ENCODE peak calls at places on chromosomes 12 and 14, in four cellular contexts. O, G, V and C are unnamed samples.

GRCh38 chr14:45939572-45939971 is 686.6 kb upstream of the MIS18BP1 start:
- DNase-seq in O (no peak), G (no peak), V (no peak), C (no peak)

GRCh38 chr12:110010853-110011835 is 11.9 kb downstream of the ANKRD13A start:
- DNase-seq in G (no peak), O (no peak), V (no peak), C (no peak)

GRCh38 chr12:115398311-115398781 is 714.4 kb upstream of the TBX3 start:
- DNase-seq in O (no peak), G (peak; percentile 18), V (no peak), C (no peak)

GRCh38 chr12:6771091-6771495 is 1.2 kb upstream of the LAG3 start:
- DNase-seq in O (no peak), V (no peak), G (no peak), C (no peak)

GRCh38 chr14:101101456-101102056 is 198.0 kb upstream of the RTL1 start:
- DNase-seq in V (no peak), O (peak; percentile 0), G (peak; percentile 50), C (no peak)

GRCh38 chr12:58491296-58491695 is 429.0 kb downstream of the LRIG3 start:
- DNase-seq in V (peak; percentile 60), O (no peak), G (no peak), C (no peak)

GRCh38 chr14:68542346-68542745 is 250.5 kb downstream of the ZFP36L1 start:
- DNase-seq in V (no peak), G (no peak), O (no peak), C (no peak)

GRCh38 chr14:54696998-54697397 is 130.1 kb downstream of the SAMD4A start:
- DNase-seq in V (no peak), O (no peak), G (no peak), C (no peak)

GRCh38 chr14:77663289-77663688 is 44.5 kb downstream of the ALKBH1 start:
- DNase-seq in V (no peak), G (no peak), O (no peak), C (no peak)

GRCh38 chr12:19010087-19010486 is 119.4 kb upstream of the PLEKHA5 start:
- DNase-seq in O (no peak), V (no peak), G (no peak), C (no peak)

GRCh38 chr12:122232691-122233090 is 6.8 kb upstream of the DIABLO start:
- DNase-seq in G (no peak), V (no peak), O (no peak), C (no peak)

GRCh38 chr12:62613092-62613491 is 146.5 kb downstream of the MON2 start:
- DNase-seq in O (no peak), V (no peak), G (no peak), C (no peak)

GRCh38 chr12:102939670-102940222 is 17.7 kb upstream of the ASCL1 start:
- DNase-seq in G (no peak), O (no peak), V (no peak), C (no peak)

GRCh38 chr14:82689948-82690347 is 1156.3 kb upstream of the SEL1L start:
- DNase-seq in V (no peak), O (no peak), G (no peak), C (no peak)